ENCODE peak calls at places on chromosome 19, in five cellular contexts. B is prostate gland, W is tibial nerve, D is heart left ventricle, Q is ovary. I is an unnamed sample.

GRCh38 chr19:2365201-2365970 is 5.3 kb downstream of the TMPRSS9 start:
- DNase-seq in B (no peak), W (no peak), D (no peak), Q (no peak), I (no peak)

GRCh38 chr19:48539503-48540096 is 12.4 kb upstream of the SULT2B1 start:
- DNase-seq in B (peak), W (no peak), D (peak), Q (no peak), I (no peak)

GRCh38 chr19:49987159-49987698 is 26.3 kb upstream of the SIGLEC11 start:
- DNase-seq in B (peak), W (peak), D (peak), Q (peak), I (peak)

GRCh38 chr19:51227324-51227723 is 2.4 kb downstream of the CD33 start:
- DNase-seq in B (no peak), W (no peak), D (no peak), Q (no peak), I (no peak)

GRCh38 chr19:54338521-54338920 is 441 bp downstream of the LILRA4 start:
- DNase-seq in B (no peak), W (no peak), D (no peak), Q (no peak), I (peak)

GRCh38 chr19:54532528-54532927 is 29.9 kb downstream of the LAIR2 start:
- DNase-seq in B (no peak), W (no peak), D (no peak), Q (no peak), I (peak)

GRCh38 chr19:53639471-53639870 is 7.7 kb downstream of the DPRX start:
- DNase-seq in B (no peak), W (no peak), D (no peak), Q (no peak), I (no peak)

GRCh38 chr19:35292421-35292820 is 460 bp downstream of the MAG start:
- DNase-seq in B (no peak), W (no peak), D (no peak), Q (no peak), I (no peak)

GRCh38 chr19:5808120-5808816 is 3.4 kb downstream of the NRTN start:
- DNase-seq in B (no peak), W (no peak), D (no peak), Q (no peak), I (no peak)

GRCh38 chr19:55640043-55640576 is 692 bp upstream of the ZNF580 start:
- DNase-seq in B (peak), W (no peak), D (peak), Q (peak), I (no peak)

GRCh38 chr19:49830766-49831165 is 12.7 kb downstream of the MED25 start:
- DNase-seq in B (no peak), W (no peak), D (no peak), Q (no peak), I (no peak)

GRCh38 chr19:58350871-58351557 is 2.3 kb downstream of the A1BG start:
- DNase-seq in B (no peak), W (no peak), D (no peak), Q (no peak), I (no peak)

GRCh38 chr19:55552620-55553019 is 7.3 kb upstream of the SBK3 start:
- DNase-seq in B (no peak), W (no peak), D (peak), Q (no peak), I (no peak)

GRCh38 chr19:30880151-30880550 is 469.1 kb downstream of the TSHZ3 start:
- DNase-seq in B (no peak), W (no peak), D (no peak), Q (no peak), I (no peak)

GRCh38 chr19:13195678-13196077 is 45.5 kb downstream of the IER2 start:
- DNase-seq in B (no peak), W (no peak), D (no peak), Q (no peak), I (no peak)

GRCh38 chr19:23440207-23440606 is 44.9 kb upstream of the ZNF91 start:
- DNase-seq in B (no peak), W (no peak), D (no peak), Q (no peak), I (no peak)

GRCh38 chr19:3366761-3367571 is 583 bp downstream of the NFIC start:
- DNase-seq in B (peak), W (no peak), D (peak), Q (peak), I (no peak)

GRCh38 chr19:48737360-48737998 is 2.9 kb downstream of the RASIP1 start:
- DNase-seq in B (no peak), W (no peak), D (peak), Q (peak), I (no peak)

GRCh38 chr19:49361438-49362047 is 673 bp downstream of the TEAD2 start:
- DNase-seq in B (peak), W (peak), D (peak), Q (peak), I (peak)

GRCh38 chr19:50979758-50980157 is 4.0 kb downstream of the KLK7 start:
- DNase-seq in B (no peak), W (no peak), D (no peak), Q (no peak), I (no peak)

GRCh38 chr19:53908933-53909415 is at the start of gene CACNG7:
- DNase-seq in B (no peak), W (no peak), D (no peak), Q (no peak), I (no peak)

GRCh38 chr19:7731615-7732014 is 295 bp downstream of the CLEC4G start:
- DNase-seq in B (no peak), W (no peak), D (no peak), Q (no peak), I (no peak)

GRCh38 chr19:15091918-15092753 is 10.1 kb downstream of the OR1I1 start:
- DNase-seq in B (peak), W (no peak), D (no peak), Q (peak), I (no peak)

GRCh38 chr19:36771275-36772231 is 1.1 kb downstream of the ZNF850 start:
- DNase-seq in B (peak), W (no peak), D (peak), Q (peak), I (peak)

GRCh38 chr19:48595171-48595570 is 11.4 kb upstream of the SPACA4 start:
- DNase-seq in B (no peak), W (no peak), D (no peak), Q (no peak), I (no peak)

GRCh38 chr19:7919681-7920519 is at the start of gene SNAPC2:
- DNase-seq in B (peak), W (peak), D (peak), Q (peak), I (peak)

GRCh38 chr19:17865364-17866311 is 5.9 kb downstream of the RPL18A start:
- DNase-seq in B (no peak), W (no peak), D (no peak), Q (no peak), I (no peak)
- TF ChIP-seq CTCF in B (no peak), W (no peak), D (no peak), Q (no peak), I (no peak)

GRCh38 chr19:638901-639250 is 803 bp upstream of the FGF22 start:
- DNase-seq in B (no peak), W (no peak), D (no peak), Q (peak), I (no peak)
- H3K4me3 ChIP-seq in B (peak), W (peak), D (peak), Q (peak), I (no peak)

GRCh38 chr19:19532806-19533701 is 4.3 kb downstream of the YJEFN3 start:
- DNase-seq in B (no peak), W (no peak), D (no peak), Q (no peak), I (no peak)

GRCh38 chr19:19533826-19534225 is 4.2 kb upstream of the CILP2 start:
- DNase-seq in B (no peak), W (no peak), D (no peak), Q (no peak), I (no peak)

GRCh38 chr19:19530889-19531288 is 2.2 kb downstream of the YJEFN3 start:
- DNase-seq in B (no peak), W (no peak), D (no peak), Q (no peak), I (no peak)

GRCh38 chr19:19530423-19530804 is 1.7 kb downstream of the YJEFN3 start:
- DNase-seq in B (no peak), W (no peak), D (no peak), Q (no peak), I (no peak)

GRCh38 chr19:19531951-19532805 is 3.5 kb downstream of the YJEFN3 start:
- DNase-seq in B (peak), W (peak), D (peak), Q (peak), I (peak)
- TF ChIP-seq POLR2A in B (no peak), W (no peak), D (no peak), Q (no peak), I (no peak)

DNA sequence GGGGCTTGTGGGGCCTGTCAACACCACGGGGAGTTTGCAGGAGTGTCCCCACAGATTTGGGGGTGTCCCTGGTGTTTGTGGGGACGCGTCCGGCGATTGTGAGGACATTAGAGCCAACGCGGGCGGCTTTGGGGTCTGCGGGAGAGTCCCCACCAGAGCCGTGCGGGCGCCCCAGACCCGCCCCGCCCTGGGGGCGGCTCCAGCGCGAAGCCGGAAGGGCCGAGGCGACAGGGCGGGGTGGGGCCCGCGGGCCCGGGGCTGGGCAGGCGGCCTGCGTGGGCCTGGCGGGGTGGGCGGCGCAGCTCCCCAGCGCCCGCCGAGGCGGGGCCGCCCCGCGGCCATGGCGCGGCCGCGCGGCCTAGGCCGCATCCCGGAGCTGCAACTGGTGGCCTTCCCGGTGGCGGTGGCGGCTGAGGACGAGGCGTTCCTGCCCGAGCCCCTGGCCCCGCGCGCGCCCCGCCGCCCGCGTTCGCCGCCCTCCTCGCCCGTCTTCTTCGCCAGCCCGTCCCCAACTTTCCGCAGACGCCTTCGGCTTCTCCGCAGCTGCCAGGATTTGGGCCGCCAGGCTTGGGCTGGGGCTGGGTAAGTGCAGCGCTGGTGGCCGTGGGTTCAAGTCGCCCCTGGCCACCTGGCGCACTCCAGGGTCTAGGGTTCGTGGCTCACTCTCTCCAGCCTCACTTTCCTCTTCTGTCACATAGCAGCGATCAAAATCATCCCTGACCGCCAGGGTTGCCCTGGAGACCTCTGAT is 10.3 kb downstream of the PDE4A start:
- DNase-seq in B (peak), W (no peak), D (peak), Q (no peak), I (peak)
- TF ChIP-seq CTCF in B (no peak), W (no peak), D (no peak), Q (no peak), I (no peak)

DNA sequence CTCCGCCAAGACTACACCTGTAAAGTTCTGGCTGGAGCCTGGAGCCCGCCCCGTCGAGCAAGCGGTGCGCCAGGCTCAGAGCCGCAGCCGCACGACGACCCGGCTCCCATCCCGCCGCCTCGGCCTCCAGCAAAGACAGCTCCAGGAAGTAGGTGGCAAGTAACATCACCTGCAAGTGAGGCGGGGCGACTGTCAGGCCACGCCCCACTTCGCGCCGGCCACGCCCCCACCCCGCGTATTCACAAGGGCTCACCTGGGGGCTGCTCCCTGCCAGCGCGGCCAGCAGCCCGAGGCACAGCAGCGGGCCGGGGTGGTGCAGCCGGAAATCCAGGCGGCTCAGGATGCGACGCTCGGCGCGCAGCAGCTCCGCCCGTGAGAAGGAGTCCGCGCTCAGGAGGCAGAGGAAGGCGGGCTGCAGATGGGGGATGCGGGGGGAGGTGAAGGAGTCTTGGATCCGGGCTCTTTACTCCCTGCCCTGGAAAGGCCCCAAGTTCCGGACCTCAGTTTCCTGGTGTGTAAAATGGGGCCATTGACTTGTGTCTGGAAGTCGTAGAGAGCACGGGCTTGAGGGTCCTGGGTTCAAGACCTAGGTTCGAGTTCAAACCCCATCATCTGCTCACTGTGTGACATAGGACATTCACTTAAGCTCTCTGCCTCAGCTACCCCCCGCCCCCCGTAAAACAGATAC is 3.2 kb downstream of the CCNP start:
- DNase-seq in B (no peak), W (no peak), D (no peak), Q (no peak), I (no peak)
- H3K4me3 ChIP-seq in B (no peak), W (no peak), D (no peak), Q (no peak), I (no peak)

DNA sequence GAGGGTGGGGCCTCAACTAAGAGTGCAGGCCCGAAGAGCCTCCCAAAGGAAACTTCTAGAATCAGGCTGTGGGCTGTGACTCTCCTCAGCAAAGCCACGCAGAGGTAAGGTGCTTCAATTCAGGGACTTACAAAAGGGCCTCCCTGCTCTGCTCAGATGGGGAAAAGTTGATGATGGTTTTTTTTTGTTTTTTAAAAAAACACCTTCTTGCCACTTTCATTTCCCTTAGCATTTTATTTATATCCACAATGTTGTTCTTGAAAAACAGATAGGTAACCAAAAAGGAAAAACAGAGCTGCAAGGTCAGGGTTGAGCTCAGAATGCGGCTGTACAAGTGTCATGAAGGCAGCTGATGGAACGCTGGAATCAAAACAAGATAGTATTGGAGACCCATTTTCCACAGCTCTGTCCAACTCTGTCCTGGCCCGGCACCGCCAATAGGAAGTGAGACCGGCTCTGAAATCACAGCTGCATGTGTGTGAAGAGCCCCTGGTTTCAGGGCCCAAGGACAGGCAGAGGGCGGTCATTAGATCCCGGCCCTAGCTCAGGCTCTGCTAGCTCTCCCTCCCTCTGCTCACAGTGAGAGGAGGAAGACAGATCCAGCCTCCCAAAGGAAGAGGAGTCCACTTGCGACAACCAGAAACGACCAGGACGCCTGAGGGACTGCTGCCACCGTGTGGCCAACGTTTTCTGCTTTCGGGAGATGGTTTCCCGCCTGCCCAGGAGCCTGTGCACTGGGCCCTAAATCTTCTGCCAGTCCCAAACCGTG is 58.3 kb downstream of the KLF2 start:
- DNase-seq in B (peak), W (peak), D (peak), Q (peak), I (peak)
- TF ChIP-seq POLR2A in B (no peak), W (peak), D (no peak), Q (peak), I (no peak)

DNA sequence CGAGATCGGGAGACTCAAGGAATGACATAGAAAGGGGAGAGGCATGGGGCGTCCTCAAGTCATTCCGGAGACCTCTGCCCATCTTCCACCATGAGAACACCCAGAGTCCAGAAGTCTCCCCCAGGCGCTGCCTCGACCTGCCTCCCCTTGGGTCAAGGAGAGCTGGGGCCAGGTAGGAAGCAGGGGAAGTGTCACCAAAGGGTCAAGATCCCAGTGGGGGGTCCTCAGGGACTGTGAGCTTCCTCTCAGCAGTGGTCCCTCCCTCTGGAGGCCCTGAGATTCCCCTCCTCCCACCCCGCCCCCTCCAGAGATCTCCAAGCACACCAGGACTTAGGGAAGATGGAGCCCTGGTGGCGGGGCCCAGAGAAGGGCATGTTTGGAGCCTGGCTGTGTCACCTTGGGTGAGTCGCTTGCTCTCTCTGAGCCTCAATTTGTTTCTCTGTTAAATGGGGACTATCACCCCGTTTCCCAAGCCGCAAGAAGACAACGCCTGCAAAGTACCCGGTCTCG is 919 bp downstream of the DACT3 start:
- DNase-seq in B (no peak), W (no peak), D (no peak), Q (peak), I (no peak)
- TF ChIP-seq CTCF in B (no peak), W (no peak), D (no peak), Q (no peak), I (no peak)

DNA sequence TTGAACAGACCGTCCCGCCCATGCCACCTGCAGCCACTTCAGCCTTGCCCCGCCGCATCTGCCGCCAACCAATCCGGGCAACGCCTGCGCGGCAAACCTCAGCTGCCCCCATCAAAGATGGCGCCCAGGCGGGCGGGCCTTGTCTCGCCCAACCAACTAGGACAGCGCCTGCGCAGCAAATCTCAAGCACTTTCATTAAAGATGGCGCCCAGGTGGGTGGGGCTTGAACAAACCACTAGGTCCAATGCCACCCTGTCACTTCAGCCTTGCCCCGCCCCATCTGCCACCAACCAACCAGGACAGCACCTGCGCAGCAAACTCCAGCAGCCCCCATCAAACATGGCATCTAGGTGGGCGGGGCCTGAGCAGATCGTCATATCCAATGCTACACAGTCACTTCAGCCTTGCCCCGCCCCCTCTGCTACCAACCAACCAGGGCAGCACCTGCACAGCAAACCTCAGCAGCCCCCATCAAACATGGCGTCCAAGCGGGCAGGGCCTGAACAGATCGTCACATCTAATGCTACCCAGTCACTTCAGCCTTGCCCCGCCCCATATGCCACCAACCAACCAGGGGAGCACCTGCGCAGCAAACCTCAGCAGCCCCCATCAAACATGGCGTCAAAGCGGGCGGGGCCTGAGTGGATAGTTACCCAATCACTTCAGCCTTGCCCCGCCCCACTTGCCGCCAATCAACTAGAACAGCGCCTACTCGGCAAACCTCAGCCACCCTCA is 1.4 kb downstream of the PEG3 start:
- DNase-seq in B (peak), W (peak), D (peak), Q (peak), I (peak)
- H3K4me3 ChIP-seq in B (no peak), W (no peak), D (peak), Q (peak), I (no peak)

GRCh38 chr19:45469132-45469834 is 1.5 kb downstream of the FOSB start:
- DNase-seq in B (peak), W (peak), D (peak), Q (peak), I (peak)
- TF ChIP-seq POLR2A in B (peak), W (peak), D (peak), Q (peak), I (no peak)

I was measured in lower leg skin.